ENCODE peak calls at places on chromosomes 11 and 22, in four cellular contexts. One of them, this sample, is unnamed.
A peak's percentile ranks its signal among the peaks of the same experiment; 100 is the strongest.

GRCh38 chr11:79264284-79264683 is 176.5 kb downstream of the TENM4 start:
- DNase-seq in K562: no peak
- DNase-seq in esophagus muscularis mucosa: no peak
- DNase-seq in heart left ventricle: no peak
- DNase-seq in this sample: no peak

GRCh38 chr22:26770624-26771023 is 113.2 kb downstream of the MIAT start:
- DNase-seq in K562: no peak
- DNase-seq in esophagus muscularis mucosa: no peak
- DNase-seq in heart left ventricle: no peak
- DNase-seq in this sample: no peak

GRCh38 chr11:32267679-32268187 is 167.6 kb downstream of the WT1 start:
- DNase-seq in K562: no peak
- DNase-seq in esophagus muscularis mucosa: peak; percentile 79
- DNase-seq in heart left ventricle: no peak
- DNase-seq in this sample: no peak

GRCh38 chr22:36405671-36406070 is 17.9 kb upstream of the MYH9 start:
- DNase-seq in K562: no peak
- DNase-seq in esophagus muscularis mucosa: no peak
- DNase-seq in heart left ventricle: no peak
- DNase-seq in this sample: no peak

GRCh38 chr11:33658195-33658900 is 42.3 kb downstream of the C11orf91 start:
- DNase-seq in K562: peak; percentile 25
- DNase-seq in esophagus muscularis mucosa: no peak
- DNase-seq in heart left ventricle: no peak
- DNase-seq in this sample: no peak

GRCh38 chr22:38924197-38924952 is 33.0 kb upstream of the APOBEC3A start:
- DNase-seq in K562: peak; percentile 20
- DNase-seq in esophagus muscularis mucosa: no peak
- DNase-seq in heart left ventricle: peak; percentile 80
- DNase-seq in this sample: peak; percentile 77

GRCh38 chr11:96306933-96307747 is 35.9 kb downstream of the MAML2 start:
- DNase-seq in K562: peak; percentile 71
- DNase-seq in esophagus muscularis mucosa: peak; percentile 95
- DNase-seq in heart left ventricle: peak; percentile 88
- DNase-seq in this sample: peak; percentile 86

GRCh38 chr22:36425977-36426523 is 38.3 kb upstream of the MYH9 start:
- DNase-seq in K562: peak; percentile 82
- DNase-seq in esophagus muscularis mucosa: no peak
- DNase-seq in heart left ventricle: peak; percentile 85
- DNase-seq in this sample: peak; percentile 47

GRCh38 chr22:19822301-19823117 is 32.2 kb downstream of the GNB1L start:
- DNase-seq in K562: no peak
- DNase-seq in esophagus muscularis mucosa: no peak
- DNase-seq in heart left ventricle: no peak
- DNase-seq in this sample: no peak

GRCh38 chr11:76075699-76076098 is 130.6 kb downstream of the WNT11 start:
- DNase-seq in K562: no peak
- DNase-seq in esophagus muscularis mucosa: no peak
- DNase-seq in heart left ventricle: no peak
- DNase-seq in this sample: no peak

GRCh38 chr22:45528046-45528445 is 25.4 kb downstream of the FBLN1 start:
- DNase-seq in K562: no peak
- DNase-seq in esophagus muscularis mucosa: no peak
- DNase-seq in heart left ventricle: no peak
- DNase-seq in this sample: no peak

GRCh38 chr22:45526263-45526662 is 23.6 kb downstream of the FBLN1 start:
- DNase-seq in K562: no peak
- DNase-seq in esophagus muscularis mucosa: no peak
- DNase-seq in heart left ventricle: no peak
- DNase-seq in this sample: no peak

GRCh38 chr22:45526768-45527360 is 24.2 kb downstream of the FBLN1 start:
- DNase-seq in K562: no peak
- DNase-seq in esophagus muscularis mucosa: peak; percentile 96
- DNase-seq in heart left ventricle: no peak
- DNase-seq in this sample: no peak

GRCh38 chr22:45529097-45529496 is 26.4 kb downstream of the FBLN1 start:
- DNase-seq in K562: no peak
- DNase-seq in esophagus muscularis mucosa: no peak
- DNase-seq in heart left ventricle: no peak
- DNase-seq in this sample: no peak

DNA sequence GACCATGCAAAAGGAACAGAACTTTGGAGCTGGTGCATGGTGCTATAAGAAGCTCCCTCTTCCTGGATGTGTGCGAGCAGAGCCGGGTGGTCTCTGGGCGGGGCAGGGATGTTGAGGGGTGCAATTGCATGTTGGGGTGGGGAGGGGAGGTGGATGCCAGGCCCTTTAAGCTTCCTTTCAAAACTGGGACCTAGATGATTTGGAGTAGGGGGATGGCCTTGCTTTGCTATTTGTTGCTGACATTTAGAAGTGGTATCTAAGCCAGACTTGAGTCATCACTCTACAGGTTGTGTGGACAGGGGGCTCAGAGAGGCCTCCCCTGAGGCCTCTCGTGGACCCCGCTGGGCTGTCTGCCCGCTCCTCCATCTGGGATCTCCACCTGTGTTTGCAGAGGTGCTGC is 24.8 kb downstream of the FBLN1 start:
- DNase-seq in K562: no peak
- DNase-seq in esophagus muscularis mucosa: no peak
- DNase-seq in heart left ventricle: no peak
- DNase-seq in this sample: no peak
- H3K4me1 ChIP-seq in K562: no peaks in the 10 kb centered on the region
- H3K4me1 ChIP-seq in esophagus muscularis mucosa: peaks cover 88% of the 10 kb centered on the region
- H3K4me1 ChIP-seq in heart left ventricle: no peaks in the 10 kb centered on the region
- H3K4me1 ChIP-seq in this sample: no peaks in the 10 kb centered on the region

GRCh38 chr11:5274340-5274739 is 4.6 kb upstream of the HBE1 start:
- DNase-seq in K562: no peak
- DNase-seq in esophagus muscularis mucosa: no peak
- DNase-seq in heart left ventricle: no peak
- DNase-seq in this sample: no peak

GRCh38 chr11:5280582-5281102 is 10.9 kb upstream of the HBE1 start:
- DNase-seq in K562: peak; percentile 100
- DNase-seq in esophagus muscularis mucosa: no peak
- DNase-seq in heart left ventricle: peak; percentile 38
- DNase-seq in this sample: peak; percentile 17

GRCh38 chr11:5275369-5276110 is 5.8 kb upstream of the HBE1 start:
- DNase-seq in K562: peak; percentile 95
- DNase-seq in esophagus muscularis mucosa: no peak
- DNase-seq in heart left ventricle: no peak
- DNase-seq in this sample: no peak

GRCh38 chr11:5279678-5280077 is 9.9 kb upstream of the HBE1 start:
- DNase-seq in K562: no peak
- DNase-seq in esophagus muscularis mucosa: no peak
- DNase-seq in heart left ventricle: no peak
- DNase-seq in this sample: no peak

GRCh38 chr11:5277807-5278206 is 8.1 kb upstream of the HBE1 start:
- DNase-seq in K562: no peak
- DNase-seq in esophagus muscularis mucosa: no peak
- DNase-seq in heart left ventricle: no peak
- DNase-seq in this sample: no peak
- TF ChIP-seq POLR2A in K562: no peak
- TF ChIP-seq POLR2A in esophagus muscularis mucosa: no peak
- TF ChIP-seq POLR2A in heart left ventricle: no peak
- TF ChIP-seq POLR2A in this sample: no peak

GRCh38 chr11:61056981-61057380 is 45.3 kb upstream of the CD5 start:
- DNase-seq in K562: no peak
- DNase-seq in esophagus muscularis mucosa: no peak
- DNase-seq in heart left ventricle: no peak
- DNase-seq in this sample: no peak

GRCh38 chr11:61056566-61056965 is 45.7 kb upstream of the CD5 start:
- DNase-seq in K562: no peak
- DNase-seq in esophagus muscularis mucosa: no peak
- DNase-seq in heart left ventricle: no peak
- DNase-seq in this sample: no peak

GRCh38 chr11:61058583-61059259 is 43.6 kb upstream of the CD5 start:
- DNase-seq in K562: no peak
- DNase-seq in esophagus muscularis mucosa: no peak
- DNase-seq in heart left ventricle: no peak
- DNase-seq in this sample: no peak

GRCh38 chr11:61059260-61059752 is 43.0 kb upstream of the CD5 start:
- DNase-seq in K562: no peak
- DNase-seq in esophagus muscularis mucosa: no peak
- DNase-seq in heart left ventricle: no peak
- DNase-seq in this sample: no peak

DNA sequence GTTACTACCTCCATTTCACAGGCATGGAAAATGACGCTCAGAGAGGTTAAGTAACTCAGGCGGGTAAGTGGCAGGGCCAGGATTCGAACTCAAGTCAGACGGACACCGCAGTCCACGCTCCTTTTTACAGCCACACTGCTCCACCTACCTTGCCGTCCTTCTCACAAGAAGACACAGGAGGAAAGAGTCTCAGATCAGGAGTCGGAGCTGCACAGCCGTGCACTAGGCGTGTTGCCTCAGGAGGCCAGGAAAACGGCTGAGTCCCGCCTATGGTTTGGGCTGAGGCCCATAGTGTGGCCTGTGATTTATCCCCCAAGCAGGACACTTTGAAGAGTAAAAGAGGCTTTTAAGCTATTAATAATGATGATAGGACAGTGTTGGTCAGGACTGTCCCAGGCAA is 44.7 kb upstream of the CD5 start:
- DNase-seq in K562: no peak
- DNase-seq in esophagus muscularis mucosa: no peak
- DNase-seq in heart left ventricle: no peak
- DNase-seq in this sample: no peak
- H3K4me1 ChIP-seq in K562: no peaks in the 10 kb centered on the region
- H3K4me1 ChIP-seq in esophagus muscularis mucosa: peaks cover 6% of the 10 kb centered on the region
- H3K4me1 ChIP-seq in heart left ventricle: no peaks in the 10 kb centered on the region
- H3K4me1 ChIP-seq in this sample: no peaks in the 10 kb centered on the region

DNA sequence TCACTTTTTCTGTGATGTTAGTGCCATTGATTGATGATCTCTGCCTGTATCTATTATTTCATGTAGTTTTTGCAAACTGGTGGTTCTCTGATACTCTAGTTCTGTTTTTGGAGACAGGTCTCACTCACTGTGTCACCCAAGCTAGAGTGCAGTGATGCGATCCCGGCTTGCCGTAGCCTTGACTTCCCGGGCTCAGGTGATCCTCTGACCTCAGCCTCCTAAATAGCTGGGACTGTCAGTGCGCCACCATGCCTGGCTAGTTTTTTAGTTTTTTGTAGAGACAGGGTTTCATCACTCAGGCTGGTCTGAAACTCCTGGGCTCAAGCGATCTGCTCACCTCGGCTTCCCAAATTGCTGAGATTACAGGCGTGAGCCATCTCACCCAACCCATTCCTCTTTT is 16.4 kb downstream of the TEAD1 start:
- DNase-seq in K562: no peak
- DNase-seq in esophagus muscularis mucosa: no peak
- DNase-seq in heart left ventricle: no peak
- DNase-seq in this sample: no peak
- TF ChIP-seq POLR2A in K562: no peak
- TF ChIP-seq POLR2A in esophagus muscularis mucosa: no peak
- TF ChIP-seq POLR2A in heart left ventricle: no peak
- TF ChIP-seq POLR2A in this sample: no peak

GRCh38 chr22:31046591-31047226 is 34.4 kb upstream of the SMTN start:
- DNase-seq in K562: peak; percentile 43
- DNase-seq in esophagus muscularis mucosa: no peak
- DNase-seq in heart left ventricle: peak; percentile 87
- DNase-seq in this sample: peak; percentile 83

GRCh38 chr22:31044262-31044861 is 36.8 kb upstream of the SMTN start:
- DNase-seq in K562: no peak
- DNase-seq in esophagus muscularis mucosa: no peak
- DNase-seq in heart left ventricle: peak; percentile 69
- DNase-seq in this sample: peak; percentile 96

GRCh38 chr22:31049815-31050420 is 31.2 kb upstream of the SMTN start:
- DNase-seq in K562: no peak
- DNase-seq in esophagus muscularis mucosa: no peak
- DNase-seq in heart left ventricle: no peak
- DNase-seq in this sample: no peak

GRCh38 chr22:31048570-31048969 is 32.5 kb upstream of the SMTN start:
- DNase-seq in K562: no peak
- DNase-seq in esophagus muscularis mucosa: no peak
- DNase-seq in heart left ventricle: no peak
- DNase-seq in this sample: no peak

DNA sequence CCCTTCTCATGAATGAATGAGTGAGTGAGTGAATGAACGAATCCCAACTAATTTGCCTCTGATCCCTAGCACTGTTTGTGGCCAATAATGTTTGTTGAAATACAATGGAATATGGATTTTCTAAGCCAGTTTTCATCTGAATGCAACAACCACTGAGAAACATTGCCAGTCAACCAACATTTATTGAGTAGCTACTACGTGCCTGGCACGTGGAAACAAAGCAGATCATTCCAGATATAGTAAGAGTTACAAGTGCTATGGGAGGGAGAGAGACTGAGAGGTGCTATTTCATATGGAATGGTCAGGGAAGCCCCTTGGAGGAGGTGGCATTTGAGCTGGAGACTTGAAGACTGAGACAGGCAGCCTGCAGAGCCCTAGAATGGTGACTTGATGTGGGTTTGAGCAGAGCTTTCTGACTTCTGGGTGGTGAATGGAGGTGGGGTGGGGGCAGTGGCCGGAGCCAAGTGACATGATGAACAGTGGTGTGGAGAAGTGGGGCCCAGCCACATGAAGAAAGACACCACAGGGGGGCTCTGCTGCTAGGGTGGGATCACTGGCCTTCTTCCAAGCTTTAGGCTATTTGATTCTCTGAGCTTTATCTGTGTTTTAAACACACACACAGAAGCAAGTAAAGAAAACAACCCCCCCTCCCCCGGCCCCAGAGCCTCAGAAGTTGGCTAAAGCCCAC is 35.1 kb upstream of the SMTN start:
- DNase-seq in K562: peak; percentile 38
- DNase-seq in esophagus muscularis mucosa: no peak
- DNase-seq in heart left ventricle: no peak
- DNase-seq in this sample: no peak
- H3K4me1 ChIP-seq in K562: peaks cover 7% of the 10 kb centered on the region
- H3K4me1 ChIP-seq in esophagus muscularis mucosa: peaks cover 44% of the 10 kb centered on the region
- H3K4me1 ChIP-seq in heart left ventricle: peaks cover 33% of the 10 kb centered on the region
- H3K4me1 ChIP-seq in this sample: peaks cover 12% of the 10 kb centered on the region

DNA sequence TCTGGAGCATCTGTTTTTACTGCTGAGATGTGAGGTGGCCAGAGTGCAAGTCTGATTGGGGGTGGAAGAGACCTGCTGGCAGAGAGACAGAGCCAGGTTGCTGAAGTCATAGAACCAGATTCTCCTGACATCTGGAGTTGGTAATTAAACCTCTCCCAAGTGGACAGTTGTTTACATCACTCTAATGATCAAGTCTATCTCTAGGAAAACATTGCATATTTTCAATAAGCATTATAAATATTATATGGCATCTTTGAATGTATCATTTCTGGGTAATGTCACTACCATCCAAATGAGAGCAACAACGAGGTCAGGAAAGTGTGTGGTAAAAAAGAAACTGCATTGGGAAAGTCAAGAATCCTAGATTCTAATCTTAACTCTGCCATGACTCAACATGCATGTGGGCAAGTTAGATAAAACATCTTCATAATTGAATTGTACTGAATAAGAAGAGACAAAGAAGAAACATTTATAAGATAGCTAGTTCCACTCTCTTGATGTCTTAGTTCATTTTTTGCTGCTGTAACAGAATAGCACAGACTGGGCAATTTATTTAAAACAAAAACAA is 351.2 kb upstream of the API5 start:
- DNase-seq in K562: no peak
- DNase-seq in esophagus muscularis mucosa: no peak
- DNase-seq in heart left ventricle: no peak
- DNase-seq in this sample: no peak
- TF ChIP-seq POLR2A in K562: no peak
- TF ChIP-seq POLR2A in esophagus muscularis mucosa: no peak
- TF ChIP-seq POLR2A in heart left ventricle: no peak
- TF ChIP-seq POLR2A in this sample: no peak

This sample was measured in uterus.